ENCODE peak calls at places on chromosomes 11 and 22, in nine cellular contexts. W is Calu3, G is IMR-90, E is AG04450, L is endothelial cell, F is suprapubic skin, U is coronary artery, I is natural killer cell, J is cardiac muscle cell. V is an unnamed sample.

GRCh38 chr11:34775417-34775888 is 140.7 kb downstream of the APIP start:
- DNase-seq in W (no peak), G (no peak), E (no peak), L (no peak), F (no peak), U (no peak), I (no peak), J (no peak), V (no peak)

GRCh38 chr11:83545494-83545893 is 259.3 kb upstream of the CCDC90B start:
- DNase-seq in W (no peak), G (no peak), E (no peak), L (no peak), F (no peak), U (no peak), I (no peak), J (no peak), V (no peak)

GRCh38 chr11:124778281-124778680 is 16.2 kb upstream of the ESAM start:
- DNase-seq in W (no peak), G (no peak), E (no peak), L (no peak), F (no peak), U (no peak), I (no peak), J (no peak), V (no peak)

GRCh38 chr11:128299132-128299726 is 288.1 kb downstream of the ETS1 start:
- DNase-seq in W (no peak), G (peak), E (no peak), L (no peak), F (no peak), U (no peak), I (no peak), J (no peak), V (no peak)

GRCh38 chr22:20430641-20431519 is 6.7 kb downstream of the SCARF2 start:
- DNase-seq in W (peak), G (no peak), E (no peak), L (peak), F (peak), U (no peak), I (peak), J (no peak), V (no peak)

GRCh38 chr11:102546427-102546826 is 15.9 kb upstream of the MMP7 start:
- DNase-seq in W (no peak), G (no peak), E (no peak), L (no peak), F (no peak), U (no peak), I (no peak), J (no peak), V (no peak)

GRCh38 chr11:10387209-10388083 is 67.6 kb upstream of the AMPD3 start:
- DNase-seq in W (no peak), G (peak), E (peak), L (no peak), F (peak), U (peak), I (no peak), J (peak), V (peak)

GRCh38 chr11:85088286-85088685 is 538.9 kb downstream of the DLG2 start:
- DNase-seq in W (no peak), G (peak), E (peak), L (no peak), F (no peak), U (no peak), I (no peak), J (no peak), V (no peak)

GRCh38 chr11:93476796-93477195 is 66.4 kb downstream of the SMCO4 start:
- DNase-seq in W (peak), G (peak), E (peak), L (no peak), F (no peak), U (no peak), I (no peak), J (no peak), V (no peak)

GRCh38 chr11:62713343-62713742 is 5.9 kb downstream of the GNG3 start:
- DNase-seq in W (peak), G (no peak), E (no peak), L (no peak), F (no peak), U (no peak), I (no peak), J (no peak), V (no peak)

GRCh38 chr11:79484872-79485271 is 44.0 kb upstream of the TENM4 start:
- DNase-seq in W (no peak), G (no peak), E (no peak), L (no peak), F (no peak), U (no peak), I (no peak), J (no peak), V (no peak)

GRCh38 chr11:70078095-70078795 is at the start of gene ANO1:
- DNase-seq in W (peak), G (peak), E (no peak), L (no peak), F (no peak), U (no peak), I (no peak), J (peak), V (no peak)

GRCh38 chr22:29877620-29878019 is 5.4 kb upstream of the MTMR3 start:
- DNase-seq in W (no peak), G (peak), E (no peak), L (no peak), F (no peak), U (no peak), I (no peak), J (peak), V (no peak)

GRCh38 chr11:17208257-17208999 is 642 bp upstream of the PIK3C2A start:
- DNase-seq in W (peak), G (peak), E (no peak), L (peak), F (no peak), U (no peak), I (no peak), J (peak), V (no peak)

GRCh38 chr11:28738549-28738948 is 630.4 kb downstream of the METTL15 start:
- DNase-seq in W (no peak), G (peak), E (no peak), L (no peak), F (no peak), U (no peak), I (no peak), J (no peak), V (no peak)

GRCh38 chr22:30115705-30116104 is 35.4 kb downstream of the HORMAD2 start:
- DNase-seq in W (no peak), G (peak), E (no peak), L (no peak), F (no peak), U (no peak), I (no peak), J (peak), V (no peak)

GRCh38 chr11:3026803-3027202 is 30.4 kb downstream of the CARS1 start:
- DNase-seq in W (no peak), G (no peak), E (no peak), L (no peak), F (no peak), U (no peak), I (no peak), J (no peak), V (no peak)

GRCh38 chr11:132072044-132072879 is 701.8 kb downstream of the NTM start:
- DNase-seq in W (no peak), G (peak), E (peak), L (no peak), F (no peak), U (no peak), I (no peak), J (peak), V (no peak)

GRCh38 chr11:87039371-87039770 is 1.6 kb downstream of the TMEM135 start:
- DNase-seq in W (no peak), G (peak), E (no peak), L (no peak), F (no peak), U (no peak), I (no peak), J (peak), V (no peak)

GRCh38 chr22:38317995-38318715 is 922 bp upstream of the CSNK1E start:
- DNase-seq in W (peak), G (peak), E (peak), L (peak), F (no peak), U (peak), I (no peak), J (peak), V (peak)

GRCh38 chr11:75495749-75496641 is 29.7 kb downstream of the GDPD5 start:
- DNase-seq in W (no peak), G (no peak), E (no peak), L (peak), F (no peak), U (peak), I (no peak), J (no peak), V (no peak)

GRCh38 chr11:77073328-77074001 is 6.7 kb downstream of the CAPN5 start:
- DNase-seq in W (peak), G (peak), E (peak), L (no peak), F (peak), U (peak), I (no peak), J (peak), V (peak)

GRCh38 chr11:28627690-28628255 is 519.6 kb downstream of the METTL15 start:
- DNase-seq in W (no peak), G (no peak), E (no peak), L (no peak), F (no peak), U (no peak), I (no peak), J (no peak), V (no peak)

GRCh38 chr11:60868682-60869450 is 1.5 kb downstream of the ZP1 start:
- DNase-seq in W (no peak), G (no peak), E (no peak), L (no peak), F (no peak), U (no peak), I (no peak), J (no peak), V (peak)

GRCh38 chr11:33525789-33526188 is 174.8 kb downstream of the C11orf91 start:
- DNase-seq in W (no peak), G (no peak), E (no peak), L (no peak), F (no peak), U (no peak), I (no peak), J (no peak), V (no peak)

GRCh38 chr11:72926076-72926475 is 111.9 kb downstream of the ATG16L2 start:
- DNase-seq in W (no peak), G (no peak), E (no peak), L (no peak), F (no peak), U (no peak), I (no peak), J (no peak), V (no peak)

GRCh38 chr22:28822930-28823481 is 22.6 kb upstream of the XBP1 start:
- DNase-seq in W (no peak), G (no peak), E (no peak), L (no peak), F (no peak), U (no peak), I (no peak), J (no peak), V (no peak)

GRCh38 chr22:46066691-46067090 is 83.6 kb upstream of the PPARA start:
- DNase-seq in W (no peak), G (no peak), E (no peak), L (no peak), F (peak), U (peak), I (no peak), J (no peak), V (peak)

GRCh38 chr22:35950262-35950661 is 78.4 kb downstream of the RBFOX2 start:
- DNase-seq in W (no peak), G (no peak), E (no peak), L (no peak), F (no peak), U (no peak), I (no peak), J (no peak), V (no peak)

GRCh38 chr22:44341431-44342346 is 28.9 kb upstream of the SHISAL1 start:
- DNase-seq in W (no peak), G (peak), E (peak), L (no peak), F (no peak), U (no peak), I (no peak), J (peak), V (no peak)

GRCh38 chr22:20151276-20151588 is 377 bp upstream of the CCDC188 start:
- DNase-seq in W (no peak), G (no peak), E (no peak), L (no peak), F (no peak), U (no peak), I (no peak), J (no peak), V (no peak)

GRCh38 chr11:44808053-44808753 is 81.4 kb downstream of the TSPAN18 start:
- DNase-seq in W (no peak), G (no peak), E (no peak), L (no peak), F (no peak), U (no peak), I (no peak), J (no peak), V (no peak)

GRCh38 chr11:11842426-11843008 is 745 bp downstream of the USP47 start:
- DNase-seq in W (peak), G (peak), E (no peak), L (no peak), F (no peak), U (no peak), I (peak), J (peak), V (peak)

GRCh38 chr22:41478891-41479521 is 10.1 kb downstream of the ACO2 start:
- DNase-seq in W (no peak), G (peak), E (no peak), L (no peak), F (no peak), U (no peak), I (no peak), J (peak), V (peak)

GRCh38 chr22:39134366-39135091 is 18.0 kb downstream of the CBX7 start:
- DNase-seq in W (no peak), G (no peak), E (no peak), L (no peak), F (no peak), U (peak), I (no peak), J (no peak), V (no peak)

GRCh38 chr11:134560066-134560465 is 148.0 kb upstream of the B3GAT1 start:
- DNase-seq in W (no peak), G (no peak), E (no peak), L (no peak), F (peak), U (peak), I (peak), J (no peak), V (no peak)

DNA sequence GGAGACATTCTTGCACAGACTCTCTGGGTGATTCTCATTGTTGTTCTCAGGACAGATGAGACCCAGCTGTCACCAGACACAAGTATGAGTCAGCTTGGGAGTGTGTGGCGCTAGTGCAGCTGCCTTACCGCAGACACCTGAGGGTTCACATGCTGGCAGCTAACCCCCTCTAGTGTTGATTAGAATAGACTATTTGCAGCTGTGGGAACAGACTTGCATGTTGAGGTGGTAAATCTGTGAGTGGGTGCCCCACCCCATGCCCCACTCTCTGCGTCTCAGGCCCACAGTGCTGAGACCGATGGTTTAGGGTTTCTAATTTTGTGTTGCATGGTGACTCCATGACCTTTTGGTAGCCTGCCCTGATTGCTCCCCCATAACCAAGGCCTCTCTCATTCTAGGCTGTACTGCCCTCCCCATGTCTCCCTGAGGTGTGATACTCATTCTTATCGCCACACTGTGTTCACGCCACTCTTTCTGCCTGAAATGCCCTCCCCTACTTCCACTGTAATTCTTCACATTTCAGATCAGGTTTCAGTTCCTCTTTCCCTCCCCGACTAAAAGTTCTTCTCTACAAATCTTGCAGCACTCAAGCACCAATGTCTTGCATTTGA is 73.7 kb upstream of the KIRREL3 start:
- DNase-seq in W (peak), G (peak), E (peak), L (peak), F (no peak), U (no peak), I (no peak), J (peak), V (no peak)
- TF ChIP-seq CTCF in W (peak), G (peak), E (peak), L (no peak), F (no peak), U (no peak), I (no peak), J (no peak), V (no peak)

GRCh38 chr11:65382804-65383368 is 440 bp upstream of the SLC25A45 start:
- DNase-seq in W (peak), G (no peak), E (no peak), L (no peak), F (no peak), U (no peak), I (no peak), J (no peak), V (peak)

GRCh38 chr11:65381721-65382035 is 768 bp downstream of the SLC25A45 start:
- DNase-seq in W (no peak), G (no peak), E (no peak), L (no peak), F (no peak), U (no peak), I (no peak), J (no peak), V (peak)

GRCh38 chr11:65383778-65384177 is 1.3 kb upstream of the SLC25A45 start:
- DNase-seq in W (no peak), G (no peak), E (no peak), L (no peak), F (no peak), U (no peak), I (no peak), J (no peak), V (no peak)

GRCh38 chr11:65380460-65381126 is 1.9 kb downstream of the SLC25A45 start:
- DNase-seq in W (no peak), G (no peak), E (no peak), L (no peak), F (no peak), U (no peak), I (no peak), J (no peak), V (no peak)

DNA sequence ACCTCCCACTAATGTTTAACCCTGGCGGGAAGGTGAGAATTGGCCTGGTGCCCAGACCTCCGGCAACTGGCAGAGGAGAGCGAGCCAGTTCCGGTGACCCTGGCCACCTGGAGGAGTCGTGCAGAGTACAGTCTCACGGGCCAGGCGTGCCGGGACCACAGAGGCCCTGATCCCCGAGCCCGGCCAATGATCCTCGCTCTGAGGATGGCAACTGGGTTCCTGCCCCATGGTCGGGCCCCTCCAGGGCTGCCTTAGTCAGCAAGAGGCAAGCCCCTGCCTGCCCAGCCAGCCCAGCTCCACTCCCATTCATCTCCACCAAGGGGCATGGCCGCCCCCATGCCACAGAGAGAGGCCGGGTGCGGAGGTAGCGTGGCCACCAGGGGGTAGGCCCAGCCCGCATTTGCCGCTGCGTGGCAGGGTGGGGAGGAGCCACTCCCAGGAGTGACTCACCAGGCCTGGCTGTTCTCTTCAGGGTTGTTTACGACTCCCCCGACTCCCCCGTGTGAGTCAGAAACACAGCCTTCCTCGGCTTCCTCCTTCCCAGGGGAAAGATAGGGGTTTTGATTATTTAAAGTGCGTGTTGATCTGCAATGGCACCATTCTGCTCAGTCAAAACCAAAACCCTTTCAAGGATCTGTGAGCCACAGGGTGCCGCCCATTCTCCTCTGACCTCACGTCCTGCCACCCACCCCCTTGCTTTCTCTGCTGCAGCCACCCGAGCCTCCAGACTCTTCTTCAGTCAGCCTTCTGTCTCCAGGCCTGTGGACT is at the start of gene SLC25A45:
- DNase-seq in W (peak), G (peak), E (peak), L (peak), F (peak), U (peak), I (peak), J (peak), V (peak)
- TF ChIP-seq CTCF in W (peak), G (peak), E (peak), L (peak), F (peak), U (peak), I (peak), J (peak), V (peak)

GRCh38 chr11:36264011-36264410 is 25.2 kb downstream of the COMMD9 start:
- DNase-seq in W (no peak), G (no peak), E (no peak), L (no peak), F (no peak), U (no peak), I (no peak), J (no peak), V (no peak)
- TF ChIP-seq CTCF in W (no peak), G (no peak), E (no peak), L (no peak), F (no peak), U (no peak), I (no peak), J (no peak), V (no peak)

GRCh38 chr11:56948991-56949390 is 39.7 kb upstream of the OR5AK2 start:
- DNase-seq in W (peak), G (no peak), E (no peak), L (no peak), F (no peak), U (no peak), I (no peak), J (no peak), V (no peak)

GRCh38 chr11:56950510-56950909 is 38.2 kb upstream of the OR5AK2 start:
- DNase-seq in W (no peak), G (no peak), E (no peak), L (peak), F (no peak), U (no peak), I (no peak), J (no peak), V (no peak)
- TF ChIP-seq CTCF in W (no peak), G (no peak), E (no peak), L (peak), F (no peak), U (no peak), I (no peak), J (no peak), V (no peak)

GRCh38 chr11:43797337-43797736 is 83.3 kb upstream of the ALKBH3 start:
- DNase-seq in W (no peak), G (no peak), E (no peak), L (no peak), F (no peak), U (no peak), I (no peak), J (no peak), V (no peak)

GRCh38 chr11:43806976-43807375 is 73.7 kb upstream of the ALKBH3 start:
- DNase-seq in W (no peak), G (no peak), E (no peak), L (no peak), F (no peak), U (no peak), I (no peak), J (no peak), V (no peak)

GRCh38 chr11:43797866-43798265 is 82.8 kb upstream of the ALKBH3 start:
- DNase-seq in W (no peak), G (no peak), E (no peak), L (no peak), F (no peak), U (no peak), I (no peak), J (no peak), V (no peak)

GRCh38 chr11:43803766-43804165 is 76.9 kb upstream of the ALKBH3 start:
- DNase-seq in W (no peak), G (no peak), E (no peak), L (no peak), F (no peak), U (no peak), I (no peak), J (no peak), V (no peak)

GRCh38 chr11:43802509-43802908 is 78.1 kb upstream of the ALKBH3 start:
- DNase-seq in W (no peak), G (peak), E (no peak), L (no peak), F (no peak), U (no peak), I (no peak), J (peak), V (no peak)
- TF ChIP-seq CTCF in W (peak), G (peak), E (peak), L (no peak), F (no peak), U (no peak), I (no peak), J (peak), V (no peak)